ENCODE peak calls at places on chromosomes 11 and 22, in five cellular contexts. F, C, J, N and O are unnamed samples.

GRCh38 chr11:23679041-23679440 is 817.8 kb upstream of the LUZP2 start:
- DNase-seq in N (no peak), F (no peak), J (no peak), C (no peak), O (no peak)

GRCh38 chr22:48320671-48321515 is 1506.8 kb downstream of the BRD1 start:
- DNase-seq in C (no peak), J (peak), N (no peak), F (no peak), O (no peak)

GRCh38 chr11:96567193-96567592 is 177.4 kb downstream of the JRKL start:
- DNase-seq in F (peak), N (no peak), C (no peak), J (no peak), O (no peak)

GRCh38 chr11:76048763-76049162 is 157.5 kb downstream of the WNT11 start:
- DNase-seq in F (no peak), J (no peak), C (no peak), N (no peak), O (no peak)

GRCh38 chr11:114050258-114050927 is 9.1 kb upstream of the ZBTB16 start:
- DNase-seq in J (no peak), F (no peak), C (no peak), N (no peak), O (no peak)

GRCh38 chr11:118792642-118793124 is 1.7 kb upstream of the DDX6 start:
- DNase-seq in N (peak), C (peak), J (no peak), F (peak), O (peak)

GRCh38 chr11:88179141-88179540 is 3.9 kb upstream of the RAB38 start:
- DNase-seq in C (peak), J (no peak), N (no peak), F (no peak), O (no peak)

GRCh38 chr11:34132261-34132965 is 27.0 kb downstream of the NAT10 start:
- DNase-seq in C (no peak), J (no peak), F (no peak), N (no peak), O (no peak)

GRCh38 chr11:109308551-109308950 is 113.4 kb upstream of the C11orf87 start:
- DNase-seq in J (no peak), F (no peak), N (no peak), C (peak), O (no peak)

GRCh38 chr11:44004452-44004833 is 43.3 kb upstream of the ACCSL start:
- DNase-seq in N (no peak), F (no peak), C (no peak), J (no peak), O (peak)

GRCh38 chr11:62472063-62472884 is 53.4 kb downstream of the SCGB1A1 start:
- DNase-seq in J (no peak), C (peak), N (no peak), F (peak), O (peak)

GRCh38 chr11:65503606-65503922 is 4.7 kb downstream of the MALAT1 start:
- DNase-seq in N (no peak), C (peak), J (no peak), F (peak), O (no peak)

GRCh38 chr11:10164621-10165020 is 129.4 kb downstream of the SBF2 start:
- DNase-seq in J (no peak), C (peak), F (no peak), N (no peak), O (no peak)

GRCh38 chr22:48382197-48382596 is 1445.5 kb downstream of the BRD1 start:
- DNase-seq in J (no peak), N (no peak), F (no peak), C (no peak), O (no peak)

GRCh38 chr11:127054153-127054552 is 53.6 kb upstream of the KIRREL3 start:
- DNase-seq in C (no peak), F (no peak), J (no peak), N (no peak), O (no peak)

GRCh38 chr11:75174781-75175370 is 24.0 kb downstream of the SLCO2B1 start:
- DNase-seq in N (no peak), J (no peak), F (no peak), C (peak), O (peak)

GRCh38 chr11:110305169-110306018 is 9.0 kb upstream of the RDX start:
- DNase-seq in F (peak), N (peak), J (no peak), C (peak), O (no peak)

GRCh38 chr11:14551380-14551779 is 31.2 kb upstream of the PSMA1 start:
- DNase-seq in J (no peak), C (no peak), F (no peak), N (no peak), O (no peak)

GRCh38 chr22:27554106-27554814 is 247.3 kb downstream of the MN1 start:
- DNase-seq in N (no peak), F (peak), J (no peak), C (peak), O (peak)

GRCh38 chr11:34564807-34565241 is 51.2 kb upstream of the ELF5 start:
- DNase-seq in N (no peak), C (no peak), F (no peak), J (peak), O (no peak)

GRCh38 chr11:69551963-69552362 is 70.5 kb downstream of the LINC01488 start:
- DNase-seq in F (no peak), J (no peak), N (no peak), C (no peak), O (no peak)

GRCh38 chr22:33166206-33166605 is 108.0 kb upstream of the SYN3 start:
- DNase-seq in C (no peak), J (no peak), F (no peak), N (no peak), O (no peak)

GRCh38 chr22:46076651-46077339 is 73.5 kb upstream of the PPARA start:
- DNase-seq in N (no peak), F (peak), C (peak), J (peak), O (peak)

GRCh38 chr11:24661313-24661712 is 164.5 kb downstream of the LUZP2 start:
- DNase-seq in F (no peak), J (no peak), C (no peak), N (no peak), O (no peak)

GRCh38 chr11:21489735-21490134 is 703.1 kb upstream of the ANO5 start:
- DNase-seq in F (no peak), C (no peak), N (no peak), J (no peak), O (no peak)

GRCh38 chr11:236774-237767 is at the start of gene PSMD13:
- DNase-seq in N (peak), C (peak), F (peak), J (peak), O (peak)

GRCh38 chr11:22807855-22808558 is 21.6 kb downstream of the SVIP start:
- DNase-seq in N (no peak), C (no peak), J (no peak), F (peak), O (no peak)

GRCh38 chr11:70622091-70622490 is 223.8 kb downstream of the CTTN start:
- DNase-seq in F (no peak), J (peak), C (no peak), N (no peak), O (no peak)

GRCh38 chr11:58912124-58912523 is 27.2 kb upstream of the GLYATL1 start:
- DNase-seq in J (no peak), N (no peak), F (no peak), C (no peak), O (no peak)

GRCh38 chr22:49305215-49305965 is 522.3 kb downstream of the BRD1 start:
- DNase-seq in F (peak), C (no peak), J (no peak), N (no peak), O (peak)

GRCh38 chr22:43272301-43272700 is 70.9 kb downstream of the SCUBE1 start:
- DNase-seq in N (no peak), J (no peak), C (peak), F (no peak), O (no peak)

GRCh38 chr11:61151545-61152252 is 9.5 kb downstream of the VPS37C start:
- DNase-seq in J (no peak), N (no peak), C (no peak), F (no peak), O (no peak)

GRCh38 chr11:105769627-105770026 is 159.8 kb downstream of the GRIA4 start:
- DNase-seq in J (no peak), F (no peak), C (no peak), N (no peak), O (no peak)

GRCh38 chr22:27668828-27669797 is 132.4 kb downstream of the MN1 start:
- DNase-seq in C (peak), J (peak), N (no peak), F (peak), O (peak)

GRCh38 chr11:102843474-102843873 is at the start of gene MMP3:
- DNase-seq in F (no peak), C (peak), N (no peak), J (no peak), O (no peak)
- H3K4me3 ChIP-seq in F (no peak), C (no peak), N (no peak), J (no peak), O (no peak)

GRCh38 chr22:36497910-36498669 is 8.8 kb downstream of the FOXRED2 start:
- DNase-seq in F (no peak), J (no peak), C (no peak), N (no peak), O (no peak)
- TF ChIP-seq CTCF in F (peak), J (no peak), C (no peak), N (no peak), O (no peak)

GRCh38 chr11:27290261-27290660 is 72.8 kb downstream of the CCDC34 start:
- DNase-seq in J (no peak), N (no peak), F (no peak), C (peak), O (no peak)
- H3K4me3 ChIP-seq in J (no peak), N (no peak), F (no peak), C (no peak), O (no peak)

GRCh38 chr11:6152126-6152525 is 18.0 kb downstream of the OR52B2 start:
- DNase-seq in J (no peak), F (no peak), C (no peak), N (no peak), O (no peak)
- TF ChIP-seq CTCF in J (no peak), F (no peak), C (no peak), N (no peak), O (no peak)

DNA sequence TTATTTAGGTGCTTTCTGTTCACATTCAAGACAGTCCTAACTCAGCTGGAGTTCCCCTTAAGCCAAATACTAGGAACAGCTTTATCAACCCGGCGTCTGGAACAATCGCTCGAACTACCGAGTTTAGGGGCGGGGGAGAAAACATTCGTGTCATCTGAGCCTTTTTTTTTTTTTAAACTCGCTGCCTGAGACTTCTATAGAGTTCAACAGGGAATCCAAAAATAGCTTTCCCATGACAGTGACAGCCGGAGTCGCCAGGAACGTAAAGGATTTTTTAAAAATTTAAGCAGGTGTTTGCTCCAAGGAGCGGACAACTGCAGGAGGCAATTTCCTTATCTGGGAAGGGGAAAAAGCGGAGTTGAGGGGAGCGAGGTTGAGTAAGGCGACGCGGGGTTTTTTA is 807 bp downstream of the TRAF6 start:
- DNase-seq in J (no peak), C (peak), F (peak), N (no peak), O (no peak)
- H3K4me3 ChIP-seq in J (peak), C (peak), F (peak), N (peak), O (peak)

GRCh38 chr11:13462928-13463778 is at the start of gene BTBD10:
- DNase-seq in C (peak), J (peak), F (peak), N (peak), O (peak)
- TF ChIP-seq CTCF in C (no peak), J (no peak), F (no peak), N (no peak), O (no peak)

DNA sequence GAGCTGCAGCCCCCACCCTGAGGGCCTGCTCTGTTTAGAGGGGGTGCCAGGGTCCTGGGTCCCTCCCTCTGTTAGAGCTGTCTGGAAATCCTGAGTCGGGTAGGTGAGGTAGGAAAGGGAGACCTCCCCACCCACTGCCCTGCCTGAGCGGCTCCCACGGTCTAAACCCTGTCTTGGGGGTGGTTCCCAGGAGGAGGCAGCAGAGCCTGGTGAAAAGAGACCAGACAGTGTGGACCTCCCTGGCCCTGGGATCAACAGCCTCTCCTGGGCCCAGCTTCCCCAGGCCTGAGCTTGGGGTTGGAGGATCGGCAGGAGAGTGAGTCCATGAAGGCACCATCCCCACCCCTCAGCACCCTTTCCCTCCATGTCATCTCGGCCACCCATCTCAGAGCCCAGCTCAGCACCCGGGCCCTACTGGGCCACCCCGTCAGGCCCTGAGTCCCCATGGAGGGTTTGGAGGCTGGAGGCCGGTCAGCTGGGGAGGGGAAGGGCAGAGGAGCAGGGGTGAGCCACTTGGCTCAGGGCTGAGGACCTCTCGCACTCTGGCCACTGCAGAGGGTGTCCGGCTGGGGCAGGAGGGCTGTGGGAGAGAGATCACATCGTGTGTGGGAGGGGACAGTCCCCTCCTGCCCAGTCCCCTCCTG is 37.2 kb downstream of the RTN4R start:
- DNase-seq in N (no peak), F (no peak), C (no peak), J (no peak), O (no peak)
- H3K4me3 ChIP-seq in N (no peak), F (no peak), C (no peak), J (no peak), O (no peak)

GRCh38 chr11:47498149-47498548 is 49.2 kb upstream of the RAPSN start:
- DNase-seq in J (no peak), F (no peak), N (no peak), C (no peak), O (no peak)
- TF ChIP-seq CTCF in J (no peak), F (no peak), N (no peak), C (no peak), O (no peak)